ENCODE peak calls at places on chromosomes 2 and 18, in nine cellular contexts. Q is heart left ventricle, K is IMR-90, H is adrenal gland, G is ovary, D is uterus, Y is vagina, V is HepG2, C is spleen. A is an unnamed sample.
A peak's percentile ranks its signal among the peaks of the same experiment; 100 is the strongest.

GRCh38 chr18:22174341-22175148 is 5.2 kb downstream of the GATA6 start:
- DNase-seq in C (no peak), D (no peak), V (no peak), K (no peak), H (peak; percentile 72), Y (no peak), G (no peak), Q (no peak), A (no peak)

GRCh38 chr2:62201307-62201706 is 5.4 kb downstream of the B3GNT2 start:
- DNase-seq in C (no peak), K (peak; percentile 75), Q (no peak), V (no peak), G (no peak), H (no peak), Y (no peak), D (no peak), A (no peak)

GRCh38 chr2:163919717-163920116 is 183.9 kb upstream of the FIGN start:
- DNase-seq in K (no peak), G (no peak), V (no peak), C (no peak), Q (no peak), D (no peak), Y (no peak), H (no peak), A (no peak)

GRCh38 chr2:207805566-207806226 is 36.0 kb upstream of the FZD5 start:
- DNase-seq in Q (no peak), V (peak; percentile 39), C (no peak), H (no peak), G (no peak), Y (no peak), K (no peak), D (no peak), A (no peak)

GRCh38 chr2:109193807-109194702 is 65.0 kb downstream of the SH3RF3 start:
- DNase-seq in V (no peak), K (no peak), H (peak; percentile 42), Y (no peak), C (no peak), G (no peak), Q (no peak), D (no peak), A (no peak)

GRCh38 chr2:12778369-12778768 is 61.6 kb downstream of the TRIB2 start:
- DNase-seq in Y (no peak), Q (no peak), H (no peak), K (no peak), D (no peak), V (peak; percentile 75), C (no peak), G (no peak), A (no peak)

GRCh38 chr18:59631583-59632181 is 65.5 kb downstream of the CCBE1 start:
- DNase-seq in H (no peak), Q (no peak), V (peak; percentile 1), Y (no peak), K (peak; percentile 58), C (no peak), G (no peak), D (no peak), A (no peak)

GRCh38 chr18:8820701-8821465 is 115.5 kb downstream of the MTCL1 start:
- DNase-seq in H (no peak), C (no peak), Q (no peak), K (no peak), Y (no peak), D (no peak), G (no peak), V (no peak), A (no peak)

GRCh38 chr2:64325477-64325851 is 128.5 kb upstream of the LGALSL start:
- DNase-seq in H (no peak), V (no peak), Y (no peak), Q (no peak), C (no peak), K (no peak), D (no peak), G (no peak), A (no peak)

GRCh38 chr2:94762600-94762999 is 108.6 kb upstream of the TEKT4 start:
- DNase-seq in K (no peak), Y (no peak), V (peak; percentile 15), G (no peak), D (no peak), H (no peak), C (no peak), Q (no peak), A (no peak)

GRCh38 chr18:60070631-60071030 is 170.8 kb downstream of the PMAIP1 start:
- DNase-seq in K (no peak), Y (no peak), G (no peak), Q (no peak), H (no peak), C (no peak), V (no peak), D (no peak), A (no peak)

GRCh38 chr2:233062946-233063268 is 2.8 kb downstream of the INPP5D start:
- DNase-seq in D (no peak), K (no peak), Y (no peak), H (no peak), C (peak; percentile 79), G (no peak), V (no peak), Q (no peak), A (no peak)

GRCh38 chr2:233063269-233063975 is 3.3 kb downstream of the INPP5D start:
- DNase-seq in C (peak; percentile 83), G (no peak), K (no peak), H (no peak), D (no peak), Y (no peak), Q (no peak), V (peak; percentile 96), A (no peak)

GRCh38 chr2:233061007-233061590 is 957 bp downstream of the INPP5D start:
- DNase-seq in K (no peak), C (peak; percentile 85), Y (no peak), V (no peak), D (no peak), G (no peak), Q (no peak), H (no peak), A (no peak)

GRCh38 chr2:233061591-233062446 is 1.7 kb downstream of the INPP5D start:
- DNase-seq in Q (peak; percentile 63), V (peak; percentile 88), D (no peak), C (peak; percentile 92), H (peak; percentile 70), K (peak; percentile 16), Y (no peak), G (no peak), A (no peak)

GRCh38 chr2:233062447-233062842 is 2.3 kb downstream of the INPP5D start:
- DNase-seq in H (no peak), C (peak; percentile 71), D (no peak), K (no peak), G (no peak), V (peak; percentile 37), Q (no peak), Y (no peak), A (no peak)
- TF ChIP-seq POLR2A in H (no peak), C (no peak), D (no peak), K (no peak), G (no peak), V (no peak), Q (no peak), Y (no peak), A (no peak)

DNA sequence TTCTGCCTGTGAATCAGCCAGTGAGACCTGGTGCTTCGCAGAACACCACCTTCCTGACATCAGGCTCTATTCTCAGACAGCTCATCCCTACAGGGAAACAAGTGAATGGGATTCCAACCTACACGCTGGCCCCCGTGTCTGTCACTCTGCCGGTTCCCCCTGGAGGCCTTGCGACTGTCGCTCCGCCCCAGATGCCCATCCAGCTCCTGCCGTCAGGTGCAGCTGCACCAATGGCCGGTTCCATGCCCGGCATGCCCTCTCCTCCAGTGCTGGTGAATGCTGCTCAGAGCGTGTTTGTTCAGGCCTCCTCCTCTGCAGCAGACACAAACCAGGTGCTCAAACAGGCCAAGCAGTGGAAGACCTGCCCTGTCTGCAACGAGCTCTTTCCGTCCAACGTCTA is 28.1 kb downstream of the ADNP2 start:
- DNase-seq in Y (no peak), V (no peak), C (no peak), G (no peak), H (no peak), D (no peak), K (no peak), Q (no peak), A (no peak)
- TF ChIP-seq POLR2A in Y (no peak), V (no peak), C (no peak), G (no peak), H (no peak), D (no peak), K (no peak), Q (no peak), A (no peak)

DNA sequence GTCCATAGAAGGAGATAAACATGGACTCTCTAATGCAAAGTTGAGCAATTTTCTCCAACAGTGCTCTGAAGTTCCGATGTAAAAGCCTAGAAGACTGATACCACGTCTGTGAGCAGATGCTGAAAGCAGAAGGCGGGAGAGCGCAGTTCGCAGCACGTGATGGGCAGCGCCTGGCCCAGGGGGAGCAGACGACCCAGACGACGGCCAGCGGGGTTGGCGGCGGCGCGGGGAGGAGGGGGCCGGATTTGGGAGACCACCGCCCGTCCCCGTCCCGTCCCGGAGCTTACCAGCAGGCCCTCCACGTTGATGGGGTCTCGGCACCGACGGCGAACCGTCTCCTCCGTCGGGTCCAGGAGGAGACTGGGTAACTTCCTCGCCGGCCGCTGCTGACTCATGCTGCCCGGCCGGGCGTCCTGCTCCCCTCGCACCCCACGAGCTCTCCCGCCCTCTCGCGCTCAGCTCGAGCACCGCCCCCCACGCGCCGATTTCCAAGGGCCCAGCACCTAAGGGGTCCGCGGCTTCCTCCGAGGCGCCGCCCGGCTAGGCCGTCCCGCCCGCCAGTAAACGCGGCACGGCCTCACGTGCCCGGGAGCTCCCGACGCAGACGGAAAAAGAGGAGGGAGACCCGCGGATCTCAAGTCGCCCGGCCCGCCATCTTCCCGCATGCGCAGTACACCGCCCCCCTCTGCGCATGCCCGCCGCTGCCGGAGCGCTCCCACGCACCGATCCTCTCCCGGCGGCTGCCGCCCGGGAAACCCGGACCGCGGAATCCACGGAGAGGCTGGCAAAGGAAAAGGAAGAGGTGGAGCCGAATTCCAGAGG is at the start of gene E2F6:
- DNase-seq in V (peak; percentile 94), C (peak; percentile 95), H (peak; percentile 96), D (peak; percentile 95), Y (no peak), G (peak; percentile 93), Q (peak; percentile 96), K (peak; percentile 90), A (peak; percentile 88)
- TF ChIP-seq POLR2A in V (peak; percentile 76), C (no peak), H (peak; percentile 96), D (peak; percentile 95), Y (peak; percentile 89), G (peak; percentile 92), Q (peak; percentile 72), K (peak; percentile 68), A (peak; percentile 60)

GRCh38 chr18:54805571-54806334 is 22.5 kb upstream of the RAB27B start:
- DNase-seq in V (peak; percentile 2), C (no peak), H (no peak), Y (no peak), D (no peak), G (no peak), Q (no peak), K (peak; percentile 87), A (peak; percentile 6)
- TF ChIP-seq POLR2A in V (no peak), C (no peak), H (no peak), Y (no peak), D (no peak), G (no peak), Q (no peak), K (no peak), A (no peak)